ENCODE peak calls at places on chromosomes 7 and 10, in eight cellular contexts. O is MM.1S, E is thoracic aorta, T is fibroblast of the aortic adventitia, P is fibroblast of pulmonary artery, Z is ascending aorta, S is DND-41, D is mesothelial cell of epicardium. N is an unnamed sample.

GRCh38 chr7:1007901-1008300 is 24.9 kb downstream of the CYP2W1 start:
- DNase-seq in P (no peak), O (no peak), Z (no peak), E (no peak), T (no peak), D (no peak), S (no peak), N (no peak)

GRCh38 chr7:152986369-152986768 is 226.8 kb downstream of the ACTR3B start:
- DNase-seq in O (no peak), T (no peak), Z (no peak), P (no peak), D (no peak), E (no peak), S (no peak), N (no peak)

GRCh38 chr7:92135490-92135889 is 1.2 kb upstream of the CYP51A1 start:
- DNase-seq in D (no peak), O (no peak), S (no peak), P (peak), T (peak), E (no peak), Z (no peak), N (no peak)

GRCh38 chr10:102611514-102612095 is 32.7 kb upstream of the TRIM8 start:
- DNase-seq in O (no peak), Z (no peak), E (no peak), T (peak), D (no peak), P (no peak), S (no peak), N (peak)

GRCh38 chr7:27185708-27186449 is 847 bp upstream of the HOXA11 start:
- DNase-seq in D (peak), E (no peak), S (no peak), P (no peak), O (no peak), Z (peak), T (no peak), N (no peak)

GRCh38 chr10:33803248-33803647 is 468.8 kb upstream of the NRP1 start:
- DNase-seq in E (no peak), D (no peak), O (no peak), Z (no peak), P (peak), S (no peak), T (peak), N (no peak)

GRCh38 chr10:117126034-117126433 is 12.0 kb downstream of the VAX1 start:
- DNase-seq in T (no peak), P (no peak), O (no peak), D (no peak), E (no peak), Z (no peak), S (no peak), N (no peak)

GRCh38 chr10:43170491-43170890 is 32.2 kb downstream of the CSGALNACT2 start:
- DNase-seq in T (peak), E (no peak), P (peak), S (no peak), Z (no peak), O (no peak), D (no peak), N (no peak)

GRCh38 chr7:157471259-157472125 is 134.7 kb downstream of the DNAJB6 start:
- DNase-seq in Z (peak), E (no peak), P (no peak), T (no peak), D (no peak), O (no peak), S (peak), N (no peak)

GRCh38 chr10:102382871-102383270 is 12.6 kb upstream of the NFKB2 start:
- DNase-seq in O (no peak), D (no peak), E (no peak), T (no peak), Z (no peak), P (no peak), S (no peak), N (no peak)

GRCh38 chr10:132838346-132838970 is 52.5 kb upstream of the NKX6-2 start:
- DNase-seq in Z (peak), P (no peak), D (no peak), T (no peak), S (no peak), O (no peak), E (no peak), N (no peak)

GRCh38 chr7:151520419-151521229 is 929 bp upstream of the RHEB start:
- DNase-seq in S (peak), Z (peak), O (no peak), T (no peak), D (no peak), P (no peak), E (peak), N (peak)

GRCh38 chr10:14366760-14367159 is 36.0 kb upstream of the FRMD4A start:
- DNase-seq in Z (no peak), E (no peak), S (no peak), D (no peak), O (no peak), T (no peak), P (no peak), N (no peak)

GRCh38 chr10:34786464-34786863 is 28.6 kb downstream of the PARD3 start:
- DNase-seq in O (no peak), P (no peak), E (no peak), D (no peak), S (no peak), Z (no peak), T (no peak), N (no peak)

GRCh38 chr7:140674899-140675701 is 2.4 kb downstream of the ADCK2 start:
- DNase-seq in D (no peak), P (peak), O (peak), T (peak), S (no peak), E (no peak), Z (peak), N (no peak)

GRCh38 chr7:116395125-116395791 is 104.3 kb upstream of the CAV2 start:
- DNase-seq in T (peak), D (no peak), E (no peak), S (no peak), Z (peak), O (no peak), P (peak), N (no peak)

GRCh38 chr10:116948530-116948870 is 56.5 kb downstream of the SHTN1 start:
- DNase-seq in E (no peak), T (no peak), P (no peak), S (no peak), O (no peak), D (no peak), Z (no peak), N (no peak)

GRCh38 chr7:149322737-149323136 is 60.7 kb downstream of the ZNF783 start:
- DNase-seq in T (no peak), E (no peak), O (no peak), Z (no peak), P (no peak), S (no peak), D (no peak), N (no peak)

GRCh38 chr10:89985446-89985845 is 284.1 kb downstream of the KIF20B start:
- DNase-seq in S (no peak), Z (no peak), T (no peak), E (no peak), D (no peak), P (no peak), O (no peak), N (no peak)

GRCh38 chr10:58266003-58266825 is 1.5 kb downstream of the IPMK start:
- DNase-seq in T (peak), E (no peak), D (no peak), P (peak), Z (no peak), O (peak), S (no peak), N (no peak)

GRCh38 chr10:17616403-17617030 is 657 bp downstream of the HACD1 start:
- DNase-seq in E (peak), P (peak), T (peak), D (peak), O (no peak), Z (peak), S (peak), N (peak)

GRCh38 chr10:17622061-17622460 is 4.9 kb upstream of the HACD1 start:
- DNase-seq in P (no peak), S (no peak), T (peak), E (no peak), Z (no peak), D (no peak), O (no peak), N (no peak)

DNA sequence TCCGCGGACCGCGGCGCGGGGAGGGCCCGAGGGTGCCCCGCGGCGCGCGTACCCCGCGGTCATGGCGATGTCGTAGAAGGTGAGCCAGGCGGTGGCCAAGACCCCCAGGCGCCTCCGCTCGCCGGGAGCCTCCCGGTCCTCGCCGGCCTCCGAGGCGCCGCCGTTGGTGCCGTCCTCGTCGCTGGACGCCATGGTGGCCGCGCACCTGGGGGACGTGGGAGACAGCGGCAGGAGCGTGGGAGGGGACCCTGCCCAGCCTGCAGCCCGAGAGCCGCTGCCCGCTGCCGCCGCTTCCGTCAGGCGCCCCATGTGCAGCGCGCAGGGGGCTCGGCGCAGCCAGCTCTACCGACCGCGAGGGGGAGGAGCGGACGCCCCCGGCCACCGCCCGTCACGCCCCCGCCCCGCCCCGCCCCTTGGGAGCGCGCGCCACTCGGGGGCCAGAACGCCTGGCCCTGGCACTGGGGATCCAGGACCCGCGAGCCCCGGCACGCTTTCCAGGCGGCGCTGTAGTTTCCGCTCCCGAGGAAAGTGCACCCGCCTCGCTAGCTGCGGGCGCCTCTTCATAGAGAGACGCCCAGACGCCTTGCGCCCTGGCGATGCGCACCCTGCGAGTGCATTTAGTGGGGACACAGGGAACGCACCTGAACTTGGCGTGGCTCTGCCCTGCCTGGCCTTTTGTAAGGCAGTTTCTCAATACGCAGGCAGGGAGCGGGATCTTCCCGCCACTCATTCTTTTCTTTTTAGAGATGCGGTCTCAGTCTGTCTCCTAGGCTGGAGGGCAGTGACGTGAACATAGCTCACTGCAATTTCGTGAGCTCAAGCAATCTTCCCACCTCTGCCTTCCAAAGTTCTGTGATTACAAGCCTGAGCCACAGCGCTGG is at the start of gene HACD1:
- DNase-seq in Z (peak), D (peak), O (no peak), T (peak), P (peak), S (peak), E (peak), N (peak)
- TF ChIP-seq CTCF in Z (no peak), D (no peak), O (no peak), T (no peak), P (no peak), S (peak), E (no peak), N (peak)

GRCh38 chr7:55493416-55493815 is 78.9 kb downstream of the VOPP1 start:
- DNase-seq in O (no peak), S (no peak), P (no peak), D (no peak), Z (no peak), E (no peak), T (peak), N (no peak)
- TF ChIP-seq CTCF in O (no peak), S (no peak), P (no peak), D (no peak), Z (no peak), E (no peak), T (no peak), N (no peak)

GRCh38 chr7:79502151-79502550 is 48.7 kb upstream of the MAGI2 start:
- DNase-seq in P (no peak), T (no peak), E (no peak), Z (no peak), D (no peak), S (no peak), O (no peak), N (no peak)
- TF ChIP-seq CTCF in P (peak), T (no peak), E (no peak), Z (no peak), D (no peak), S (peak), O (peak), N (no peak)

GRCh38 chr7:34320926-34321609 is 336.9 kb upstream of the NPSR1 start:
- DNase-seq in T (peak), Z (peak), P (peak), D (peak), O (peak), S (peak), E (peak), N (no peak)
- TF ChIP-seq CTCF in T (peak), Z (peak), P (peak), D (peak), O (peak), S (peak), E (peak), N (peak)

GRCh38 chr7:38548605-38549004 is 82.6 kb downstream of the AMPH start:
- DNase-seq in P (no peak), Z (no peak), O (no peak), S (no peak), E (no peak), D (no peak), T (no peak), N (no peak)

GRCh38 chr7:38541440-38541839 is 89.7 kb downstream of the AMPH start:
- DNase-seq in Z (no peak), T (no peak), S (no peak), O (no peak), D (no peak), E (no peak), P (no peak), N (no peak)

GRCh38 chr7:38546763-38547162 is 84.4 kb downstream of the AMPH start:
- DNase-seq in O (no peak), S (no peak), P (no peak), T (no peak), D (no peak), Z (no peak), E (no peak), N (no peak)

GRCh38 chr7:38542156-38542555 is 89.0 kb downstream of the AMPH start:
- DNase-seq in Z (no peak), T (no peak), S (no peak), P (no peak), E (no peak), D (no peak), O (no peak), N (no peak)

DNA sequence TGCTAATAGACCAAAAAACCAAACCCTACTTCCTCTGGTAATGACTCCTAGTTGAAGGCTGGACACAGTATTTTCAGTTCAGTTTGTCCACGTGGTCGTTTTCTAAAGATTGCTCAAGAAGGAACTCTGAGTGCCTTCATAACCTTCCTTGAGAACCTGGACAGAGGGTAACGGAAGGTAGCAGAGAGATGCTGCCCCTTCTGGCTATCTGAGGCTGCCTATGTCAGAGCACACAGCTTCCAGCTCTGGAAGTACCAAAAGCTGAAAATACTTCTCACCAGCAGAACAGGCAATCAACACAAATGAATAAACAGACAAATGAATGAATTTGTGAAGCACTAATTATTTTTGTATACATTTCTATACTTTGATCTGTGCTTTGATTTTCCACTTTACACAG is 85.2 kb downstream of the AMPH start:
- DNase-seq in O (no peak), E (no peak), D (no peak), P (no peak), T (no peak), S (no peak), Z (no peak), N (no peak)
- TF ChIP-seq CTCF in O (no peak), E (no peak), D (no peak), P (no peak), T (no peak), S (no peak), Z (no peak), N (no peak)

GRCh38 chr7:66844552-66845381 is 76.3 kb upstream of the TMEM248 start:
- DNase-seq in T (peak), S (peak), D (peak), Z (peak), P (peak), O (peak), E (peak), N (peak)
- TF ChIP-seq CTCF in T (peak), S (peak), D (peak), Z (peak), P (peak), O (peak), E (peak), N (no peak)

GRCh38 chr10:2130906-2131305 is 393.6 kb upstream of the ADARB2 start:
- DNase-seq in O (no peak), P (no peak), Z (no peak), E (no peak), T (no peak), S (no peak), D (no peak), N (no peak)
- TF ChIP-seq CTCF in O (no peak), P (no peak), Z (no peak), E (no peak), T (no peak), S (no peak), D (no peak), N (no peak)

DNA sequence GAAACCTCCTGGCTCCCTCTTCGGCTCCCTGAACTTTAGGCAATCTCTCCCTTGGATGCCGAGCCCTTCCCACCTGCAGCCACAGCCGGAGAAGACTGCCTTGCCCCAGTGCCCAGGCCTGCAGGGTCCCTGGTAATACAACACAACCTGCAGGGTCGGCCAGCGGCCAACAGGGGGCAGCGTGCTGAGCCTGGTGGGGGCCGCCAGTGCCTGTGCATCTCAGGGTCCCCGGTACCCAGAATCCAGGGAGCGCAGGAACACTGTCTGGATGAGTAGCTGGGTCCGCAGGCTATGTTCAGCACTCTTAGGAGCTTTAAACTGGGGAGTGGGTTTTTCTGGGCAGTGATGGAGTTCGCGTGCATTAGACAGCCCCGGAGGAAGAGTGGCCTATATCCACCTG is 17.5 kb upstream of the C10orf71 start:
- DNase-seq in O (no peak), D (no peak), E (no peak), Z (peak), S (no peak), P (no peak), T (no peak), N (no peak)
- TF ChIP-seq CTCF in O (peak), D (peak), E (no peak), Z (no peak), S (peak), P (no peak), T (peak), N (no peak)

DNA sequence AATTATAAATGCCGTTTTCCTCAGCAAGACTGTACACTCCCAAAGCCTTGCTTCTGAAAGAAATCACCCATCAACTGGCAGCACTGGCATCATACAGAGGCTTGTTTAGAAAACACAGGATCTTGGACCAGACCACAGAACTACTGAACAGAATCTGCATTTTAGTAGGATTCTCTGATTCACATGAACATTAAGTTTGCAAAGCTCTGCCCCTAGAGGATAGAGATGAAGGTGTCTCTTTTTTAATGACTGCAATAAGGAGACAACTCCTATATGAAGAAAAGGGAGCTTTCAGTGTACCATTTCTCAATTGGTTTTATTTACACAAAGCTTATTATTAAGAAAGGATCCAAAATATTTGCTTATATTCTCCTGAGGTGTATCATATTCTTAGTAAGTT is 172.7 kb downstream of the AGMO start:
- DNase-seq in P (no peak), S (no peak), O (no peak), T (no peak), D (no peak), E (no peak), Z (no peak), N (no peak)
- TF ChIP-seq CTCF in P (peak), S (no peak), O (no peak), T (peak), D (no peak), E (no peak), Z (no peak), N (peak)

N was measured in right lobe of liver.